ENCODE peak calls at places on chromosomes 12 and 14, in seven cellular contexts. One of them, this sample, is unnamed. For H3K4me1, the result is how much of the 10 kb centered on the place peaks cover.

GRCh38 chr12:99619389-99620158 is 28.0 kb upstream of the GARIN6 start:
- DNase-seq in SK-N-SH: peak
- DNase-seq in OCI-LY7: peak
- DNase-seq in HCT116: peak
- DNase-seq in MM.1S: peak
- DNase-seq in GM23338: peak
- DNase-seq in hepatocyte: peak
- DNase-seq in this sample: peak

GRCh38 chr12:44372259-44372658 is 503.9 kb downstream of the NELL2 start:
- DNase-seq in SK-N-SH: peak
- DNase-seq in OCI-LY7: no peak
- DNase-seq in HCT116: no peak
- DNase-seq in MM.1S: no peak
- DNase-seq in GM23338: no peak
- DNase-seq in hepatocyte: no peak
- DNase-seq in this sample: no peak

GRCh38 chr12:68835333-68835908 is 27.4 kb downstream of the MDM2 start:
- DNase-seq in SK-N-SH: no peak
- DNase-seq in OCI-LY7: no peak
- DNase-seq in HCT116: no peak
- DNase-seq in MM.1S: no peak
- DNase-seq in GM23338: no peak
- DNase-seq in hepatocyte: no peak
- DNase-seq in this sample: peak

GRCh38 chr12:88057994-88058718 is 29.0 kb upstream of the C12orf50 start:
- DNase-seq in SK-N-SH: no peak
- DNase-seq in OCI-LY7: no peak
- DNase-seq in HCT116: no peak
- DNase-seq in MM.1S: no peak
- DNase-seq in GM23338: no peak
- DNase-seq in hepatocyte: no peak
- DNase-seq in this sample: no peak

GRCh38 chr12:18990866-18991265 is 138.7 kb upstream of the PLEKHA5 start:
- DNase-seq in SK-N-SH: no peak
- DNase-seq in OCI-LY7: no peak
- DNase-seq in HCT116: no peak
- DNase-seq in MM.1S: no peak
- DNase-seq in GM23338: no peak
- DNase-seq in hepatocyte: no peak
- DNase-seq in this sample: peak

GRCh38 chr12:38904932-38905479 is 385 bp downstream of the CPNE8 start:
- DNase-seq in SK-N-SH: peak
- DNase-seq in OCI-LY7: no peak
- DNase-seq in HCT116: peak
- DNase-seq in MM.1S: peak
- DNase-seq in GM23338: peak
- DNase-seq in hepatocyte: peak
- DNase-seq in this sample: peak

GRCh38 chr14:79161576-79161975 is 991.4 kb downstream of the NRXN3 start:
- DNase-seq in SK-N-SH: no peak
- DNase-seq in OCI-LY7: no peak
- DNase-seq in HCT116: no peak
- DNase-seq in MM.1S: no peak
- DNase-seq in GM23338: peak
- DNase-seq in hepatocyte: peak
- DNase-seq in this sample: peak

GRCh38 chr12:53234236-53234635 is 2.2 kb upstream of the RARG start:
- DNase-seq in SK-N-SH: peak
- DNase-seq in OCI-LY7: no peak
- DNase-seq in HCT116: no peak
- DNase-seq in MM.1S: no peak
- DNase-seq in GM23338: peak
- DNase-seq in hepatocyte: peak
- DNase-seq in this sample: peak

GRCh38 chr12:43758247-43758727 is 303 bp downstream of the PUS7L start:
- DNase-seq in SK-N-SH: peak
- DNase-seq in OCI-LY7: no peak
- DNase-seq in HCT116: no peak
- DNase-seq in MM.1S: peak
- DNase-seq in GM23338: peak
- DNase-seq in hepatocyte: peak
- DNase-seq in this sample: peak

GRCh38 chr12:27245039-27245438 is 953 bp downstream of the STK38L start:
- DNase-seq in SK-N-SH: no peak
- DNase-seq in OCI-LY7: no peak
- DNase-seq in HCT116: no peak
- DNase-seq in MM.1S: no peak
- DNase-seq in GM23338: peak
- DNase-seq in hepatocyte: no peak
- DNase-seq in this sample: no peak

GRCh38 chr12:105601158-105601557 is 270.7 kb downstream of the C12orf75 start:
- DNase-seq in SK-N-SH: no peak
- DNase-seq in OCI-LY7: no peak
- DNase-seq in HCT116: no peak
- DNase-seq in MM.1S: no peak
- DNase-seq in GM23338: no peak
- DNase-seq in hepatocyte: no peak
- DNase-seq in this sample: no peak

GRCh38 chr12:56723889-56724659 is 1.0 kb downstream of the NACA start:
- DNase-seq in SK-N-SH: no peak
- DNase-seq in OCI-LY7: peak
- DNase-seq in HCT116: no peak
- DNase-seq in MM.1S: peak
- DNase-seq in GM23338: peak
- DNase-seq in hepatocyte: peak
- DNase-seq in this sample: peak

GRCh38 chr14:95319312-95320075 is at the start of gene CLMN:
- DNase-seq in SK-N-SH: peak
- DNase-seq in OCI-LY7: peak
- DNase-seq in HCT116: peak
- DNase-seq in MM.1S: peak
- DNase-seq in GM23338: peak
- DNase-seq in hepatocyte: peak
- DNase-seq in this sample: peak

GRCh38 chr12:132207083-132207775 is 63.0 kb downstream of the NOC4L start:
- DNase-seq in SK-N-SH: no peak
- DNase-seq in OCI-LY7: no peak
- DNase-seq in HCT116: no peak
- DNase-seq in MM.1S: no peak
- DNase-seq in GM23338: no peak
- DNase-seq in hepatocyte: no peak
- DNase-seq in this sample: no peak

GRCh38 chr12:82361461-82361915 is 3.2 kb downstream of the METTL25 start:
- DNase-seq in SK-N-SH: no peak
- DNase-seq in OCI-LY7: no peak
- DNase-seq in HCT116: no peak
- DNase-seq in MM.1S: no peak
- DNase-seq in GM23338: peak
- DNase-seq in hepatocyte: no peak
- DNase-seq in this sample: no peak

GRCh38 chr12:102776041-102776440 is 141.0 kb downstream of the PAH start:
- DNase-seq in SK-N-SH: no peak
- DNase-seq in OCI-LY7: no peak
- DNase-seq in HCT116: no peak
- DNase-seq in MM.1S: no peak
- DNase-seq in GM23338: no peak
- DNase-seq in hepatocyte: no peak
- DNase-seq in this sample: no peak

GRCh38 chr12:59570134-59570533 is 25.7 kb upstream of the SLC16A7 start:
- DNase-seq in SK-N-SH: no peak
- DNase-seq in OCI-LY7: no peak
- DNase-seq in HCT116: no peak
- DNase-seq in MM.1S: no peak
- DNase-seq in GM23338: no peak
- DNase-seq in hepatocyte: peak
- DNase-seq in this sample: no peak

GRCh38 chr14:23077962-23078361 is 17.0 kb downstream of the ACIN1 start:
- DNase-seq in SK-N-SH: no peak
- DNase-seq in OCI-LY7: no peak
- DNase-seq in HCT116: no peak
- DNase-seq in MM.1S: no peak
- DNase-seq in GM23338: no peak
- DNase-seq in hepatocyte: no peak
- DNase-seq in this sample: no peak

GRCh38 chr12:130925616-130926015 is 28.1 kb upstream of the ADGRD1 start:
- DNase-seq in SK-N-SH: no peak
- DNase-seq in OCI-LY7: no peak
- DNase-seq in HCT116: no peak
- DNase-seq in MM.1S: no peak
- DNase-seq in GM23338: no peak
- DNase-seq in hepatocyte: no peak
- DNase-seq in this sample: no peak

DNA sequence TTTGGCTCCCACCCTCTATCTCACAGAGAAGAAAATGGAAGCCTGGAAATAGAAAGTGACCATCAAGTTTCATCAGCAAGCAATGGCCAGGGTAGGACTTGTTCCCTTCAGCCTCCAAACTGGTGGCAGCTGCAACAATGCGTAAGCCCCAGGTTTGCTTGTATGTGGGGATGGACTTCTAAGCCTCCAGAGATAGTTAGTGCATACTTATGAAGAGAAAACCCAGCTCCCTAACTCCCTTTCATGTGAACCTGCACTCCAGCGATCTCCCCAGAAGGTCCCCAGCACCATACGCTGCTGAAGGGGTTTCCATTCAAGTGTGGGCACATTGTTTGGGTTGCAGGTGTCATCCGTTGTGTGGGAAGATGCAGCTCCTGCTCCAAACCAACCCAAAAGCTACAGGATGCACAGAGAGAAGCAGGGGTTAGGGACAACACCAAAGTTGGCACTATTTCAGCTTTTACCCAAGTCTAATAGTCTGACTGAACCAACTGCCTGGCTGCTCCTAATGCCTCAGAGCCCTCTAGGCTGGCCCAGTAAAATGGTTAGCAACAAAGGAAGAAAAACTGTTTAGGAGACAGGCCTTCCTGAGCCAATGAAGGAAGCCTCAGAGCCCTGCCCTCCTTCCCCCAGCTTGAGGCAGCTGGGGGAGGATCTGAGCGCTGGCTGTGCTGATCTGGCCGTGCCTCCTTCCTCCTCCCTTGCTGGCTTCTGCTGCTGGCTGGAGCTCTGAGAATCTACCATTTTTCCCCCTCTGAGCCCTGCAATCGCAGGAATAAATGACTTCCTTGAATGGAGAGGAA is 12.3 kb downstream of the ZFP36L1 start:
- DNase-seq in SK-N-SH: no peak
- DNase-seq in OCI-LY7: peak
- DNase-seq in HCT116: no peak
- DNase-seq in MM.1S: no peak
- DNase-seq in GM23338: no peak
- DNase-seq in hepatocyte: peak
- DNase-seq in this sample: peak
- TF ChIP-seq EZH2phosphoT487 in SK-N-SH: no peak
- TF ChIP-seq EZH2phosphoT487 in OCI-LY7: no peak
- TF ChIP-seq EZH2phosphoT487 in HCT116: no peak
- TF ChIP-seq EZH2phosphoT487 in MM.1S: no peak
- TF ChIP-seq EZH2phosphoT487 in GM23338: no peak
- TF ChIP-seq EZH2phosphoT487 in hepatocyte: no peak
- TF ChIP-seq EZH2phosphoT487 in this sample: no peak

GRCh38 chr14:89139404-89140247 is 277.4 kb downstream of the FOXN3 start:
- DNase-seq in SK-N-SH: no peak
- DNase-seq in OCI-LY7: no peak
- DNase-seq in HCT116: no peak
- DNase-seq in MM.1S: no peak
- DNase-seq in GM23338: peak
- DNase-seq in hepatocyte: no peak
- DNase-seq in this sample: no peak

GRCh38 chr14:89134640-89135039 is 282.4 kb downstream of the FOXN3 start:
- DNase-seq in SK-N-SH: no peak
- DNase-seq in OCI-LY7: no peak
- DNase-seq in HCT116: no peak
- DNase-seq in MM.1S: no peak
- DNase-seq in GM23338: no peak
- DNase-seq in hepatocyte: no peak
- DNase-seq in this sample: no peak

GRCh38 chr14:89136587-89136986 is 280.4 kb downstream of the FOXN3 start:
- DNase-seq in SK-N-SH: no peak
- DNase-seq in OCI-LY7: no peak
- DNase-seq in HCT116: no peak
- DNase-seq in MM.1S: no peak
- DNase-seq in GM23338: no peak
- DNase-seq in hepatocyte: no peak
- DNase-seq in this sample: no peak

GRCh38 chr14:89138846-89139245 is 278.2 kb downstream of the FOXN3 start:
- DNase-seq in SK-N-SH: no peak
- DNase-seq in OCI-LY7: no peak
- DNase-seq in HCT116: no peak
- DNase-seq in MM.1S: no peak
- DNase-seq in GM23338: no peak
- DNase-seq in hepatocyte: no peak
- DNase-seq in this sample: no peak

DNA sequence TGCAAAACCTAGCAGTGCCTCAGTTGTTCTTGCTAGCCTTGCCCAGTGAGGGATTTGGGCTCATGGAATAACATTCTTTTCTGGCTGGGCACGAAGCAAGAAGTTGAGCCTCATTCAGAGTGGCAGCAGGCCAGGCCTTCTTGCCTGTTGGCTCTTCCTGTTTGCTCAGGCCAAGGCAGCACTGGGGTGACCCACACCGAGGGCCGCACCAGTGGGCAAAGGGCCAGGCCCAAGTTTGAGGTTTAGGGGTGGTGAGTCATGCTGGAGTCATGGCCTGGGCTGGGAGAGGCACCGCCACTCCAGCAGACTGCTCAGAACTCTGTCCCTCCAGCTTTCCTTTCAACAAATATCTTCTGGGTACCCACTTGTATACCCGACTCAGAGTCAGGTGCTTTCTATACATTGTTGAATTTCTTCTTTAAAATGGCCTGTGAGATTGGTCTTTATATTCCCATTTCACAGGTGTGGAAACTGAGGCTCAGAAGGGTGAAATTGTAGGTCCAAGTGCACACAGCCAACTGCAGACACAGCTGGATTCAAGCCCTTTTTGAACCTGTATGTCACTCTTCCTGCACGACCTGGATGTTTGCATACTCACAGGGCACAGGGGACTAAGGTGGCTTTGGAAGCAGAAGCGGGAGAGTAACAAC is 279.4 kb downstream of the FOXN3 start:
- DNase-seq in SK-N-SH: peak
- DNase-seq in OCI-LY7: no peak
- DNase-seq in HCT116: peak
- DNase-seq in MM.1S: no peak
- DNase-seq in GM23338: no peak
- DNase-seq in hepatocyte: no peak
- DNase-seq in this sample: no peak
- H3K4me2 ChIP-seq in SK-N-SH: peak
- H3K4me2 ChIP-seq in OCI-LY7: no peak
- H3K4me2 ChIP-seq in HCT116: peak
- H3K4me2 ChIP-seq in MM.1S: no peak
- H3K4me2 ChIP-seq in GM23338: no peak
- H3K4me2 ChIP-seq in hepatocyte: no peak
- H3K4me2 ChIP-seq in this sample: no peak

GRCh38 chr12:49792976-49793580 is 35.1 kb downstream of the NCKAP5L start:
- DNase-seq in SK-N-SH: no peak
- DNase-seq in OCI-LY7: no peak
- DNase-seq in HCT116: no peak
- DNase-seq in MM.1S: no peak
- DNase-seq in GM23338: no peak
- DNase-seq in hepatocyte: no peak
- DNase-seq in this sample: no peak
- H3K4me1 ChIP-seq in SK-N-SH: under half
- H3K4me1 ChIP-seq in OCI-LY7: under half
- H3K4me1 ChIP-seq in HCT116: under half
- H3K4me1 ChIP-seq in MM.1S: under half
- H3K4me1 ChIP-seq in GM23338: under half
- H3K4me1 ChIP-seq in hepatocyte: under half
- H3K4me1 ChIP-seq in this sample: under half

GRCh38 chr14:71918955-71919354 is 13.3 kb upstream of the RGS6 start:
- DNase-seq in SK-N-SH: no peak
- DNase-seq in OCI-LY7: no peak
- DNase-seq in HCT116: no peak
- DNase-seq in MM.1S: no peak
- DNase-seq in GM23338: peak
- DNase-seq in hepatocyte: peak
- DNase-seq in this sample: peak
- TF ChIP-seq EZH2phosphoT487 in SK-N-SH: no peak
- TF ChIP-seq EZH2phosphoT487 in OCI-LY7: no peak
- TF ChIP-seq EZH2phosphoT487 in HCT116: no peak
- TF ChIP-seq EZH2phosphoT487 in MM.1S: no peak
- TF ChIP-seq EZH2phosphoT487 in GM23338: no peak
- TF ChIP-seq EZH2phosphoT487 in hepatocyte: no peak
- TF ChIP-seq EZH2phosphoT487 in this sample: no peak

This sample was measured in neural progenitor cell.